ENCODE peak calls at places on chromosomes 16 and 17, in five cellular contexts. One of them, this sample, is unnamed.

GRCh38 chr17:76383645-76384221 is 676 bp upstream of the SPHK1 start:
- DNase-seq in Panc1: no peak
- DNase-seq in left lung: peak; percentile 59
- DNase-seq in NT2/D1: no peak
- DNase-seq in body of pancreas: peak; percentile 42
- DNase-seq in this sample: peak; percentile 37

GRCh38 chr16:66898207-66898606 is 17.9 kb downstream of the PDP2 start:
- DNase-seq in left lung: no peak
- DNase-seq in body of pancreas: no peak
- DNase-seq in NT2/D1: no peak
- DNase-seq in Panc1: no peak
- DNase-seq in this sample: no peak

GRCh38 chr17:68733241-68734176 is 132.3 kb upstream of the FAM20A start:
- DNase-seq in NT2/D1: peak; percentile 46
- DNase-seq in left lung: no peak
- DNase-seq in Panc1: no peak
- DNase-seq in body of pancreas: no peak
- DNase-seq in this sample: peak; percentile 30

GRCh38 chr17:68656666-68657065 is 55.5 kb upstream of the FAM20A start:
- DNase-seq in left lung: no peak
- DNase-seq in Panc1: no peak
- DNase-seq in body of pancreas: no peak
- DNase-seq in NT2/D1: no peak
- DNase-seq in this sample: no peak

GRCh38 chr17:30368896-30369720 is 9.6 kb upstream of the CPD start:
- DNase-seq in Panc1: no peak
- DNase-seq in left lung: no peak
- DNase-seq in NT2/D1: no peak
- DNase-seq in body of pancreas: peak; percentile 32
- DNase-seq in this sample: no peak

GRCh38 chr17:35242158-35242804 is 591 bp upstream of the SLFN5 start:
- DNase-seq in left lung: peak; percentile 76
- DNase-seq in NT2/D1: peak; percentile 46
- DNase-seq in Panc1: no peak
- DNase-seq in body of pancreas: peak; percentile 84
- DNase-seq in this sample: peak; percentile 85

GRCh38 chr16:14015948-14016347 is 55.2 kb upstream of the MRTFB start:
- DNase-seq in left lung: no peak
- DNase-seq in Panc1: peak; percentile 67
- DNase-seq in body of pancreas: no peak
- DNase-seq in NT2/D1: no peak
- DNase-seq in this sample: no peak

GRCh38 chr17:8935194-8935593 is 30.3 kb downstream of the PIK3R5 start:
- DNase-seq in Panc1: no peak
- DNase-seq in body of pancreas: no peak
- DNase-seq in left lung: peak; percentile 70
- DNase-seq in NT2/D1: no peak
- DNase-seq in this sample: no peak

GRCh38 chr17:40122466-40122943 is 734 bp downstream of the MSL1 start:
- DNase-seq in left lung: no peak
- DNase-seq in body of pancreas: peak; percentile 62
- DNase-seq in NT2/D1: no peak
- DNase-seq in Panc1: no peak
- DNase-seq in this sample: no peak

GRCh38 chr17:75684924-75685323 is 17.8 kb downstream of the SAP30BP start:
- DNase-seq in left lung: no peak
- DNase-seq in NT2/D1: no peak
- DNase-seq in Panc1: no peak
- DNase-seq in body of pancreas: no peak
- DNase-seq in this sample: peak; percentile 58

GRCh38 chr16:3690991-3691720 is 26.2 kb downstream of the TRAP1 start:
- DNase-seq in Panc1: no peak
- DNase-seq in left lung: no peak
- DNase-seq in body of pancreas: no peak
- DNase-seq in NT2/D1: no peak
- DNase-seq in this sample: no peak

GRCh38 chr16:11494433-11494832 is 92.3 kb downstream of the LITAF start:
- DNase-seq in body of pancreas: no peak
- DNase-seq in left lung: no peak
- DNase-seq in Panc1: no peak
- DNase-seq in NT2/D1: no peak
- DNase-seq in this sample: no peak

GRCh38 chr17:77233127-77233526 is 92.4 kb downstream of the SEC14L1 start:
- DNase-seq in body of pancreas: no peak
- DNase-seq in left lung: no peak
- DNase-seq in Panc1: no peak
- DNase-seq in NT2/D1: no peak
- DNase-seq in this sample: no peak

GRCh38 chr16:17270111-17270510 is 200.6 kb downstream of the XYLT1 start:
- DNase-seq in Panc1: no peak
- DNase-seq in left lung: no peak
- DNase-seq in body of pancreas: peak; percentile 60
- DNase-seq in NT2/D1: no peak
- DNase-seq in this sample: no peak

GRCh38 chr16:46745594-46745993 is 2.5 kb downstream of the MYLK3 start:
- DNase-seq in Panc1: no peak
- DNase-seq in left lung: no peak
- DNase-seq in NT2/D1: no peak
- DNase-seq in body of pancreas: no peak
- DNase-seq in this sample: no peak

GRCh38 chr16:81456523-81457325 is 12.1 kb downstream of the CMIP start:
- DNase-seq in NT2/D1: no peak
- DNase-seq in body of pancreas: no peak
- DNase-seq in Panc1: no peak
- DNase-seq in left lung: no peak
- DNase-seq in this sample: peak; percentile 44

GRCh38 chr17:21452377-21453143 is 76.4 kb downstream of the KCNJ12 start:
- DNase-seq in NT2/D1: no peak
- DNase-seq in left lung: peak; percentile 62
- DNase-seq in body of pancreas: peak; percentile 46
- DNase-seq in Panc1: no peak
- DNase-seq in this sample: peak; percentile 45

GRCh38 chr17:41695134-41695661 is 6.5 kb downstream of the EIF1 start:
- DNase-seq in NT2/D1: no peak
- DNase-seq in left lung: no peak
- DNase-seq in Panc1: no peak
- DNase-seq in body of pancreas: no peak
- DNase-seq in this sample: no peak

GRCh38 chr17:78745407-78746088 is 36.5 kb downstream of the CYTH1 start:
- DNase-seq in left lung: no peak
- DNase-seq in body of pancreas: peak; percentile 51
- DNase-seq in NT2/D1: peak; percentile 13
- DNase-seq in Panc1: no peak
- DNase-seq in this sample: no peak

GRCh38 chr16:56610017-56610608 is 1.7 kb downstream of the MT2A start:
- DNase-seq in left lung: peak; percentile 73
- DNase-seq in NT2/D1: no peak
- DNase-seq in Panc1: no peak
- DNase-seq in body of pancreas: no peak
- DNase-seq in this sample: peak; percentile 47

GRCh38 chr16:56607675-56608042 is 725 bp upstream of the MT2A start:
- DNase-seq in Panc1: no peak
- DNase-seq in left lung: no peak
- DNase-seq in body of pancreas: no peak
- DNase-seq in NT2/D1: no peak
- DNase-seq in this sample: no peak

GRCh38 chr16:56609463-56609921 is 1.1 kb downstream of the MT2A start:
- DNase-seq in left lung: peak; percentile 89
- DNase-seq in Panc1: no peak
- DNase-seq in NT2/D1: no peak
- DNase-seq in body of pancreas: peak; percentile 62
- DNase-seq in this sample: peak; percentile 81

GRCh38 chr16:56608043-56608875 is at the start of gene MT2A:
- DNase-seq in NT2/D1: peak; percentile 95
- DNase-seq in left lung: peak; percentile 96
- DNase-seq in Panc1: no peak
- DNase-seq in body of pancreas: peak; percentile 95
- DNase-seq in this sample: peak; percentile 97

DNA sequence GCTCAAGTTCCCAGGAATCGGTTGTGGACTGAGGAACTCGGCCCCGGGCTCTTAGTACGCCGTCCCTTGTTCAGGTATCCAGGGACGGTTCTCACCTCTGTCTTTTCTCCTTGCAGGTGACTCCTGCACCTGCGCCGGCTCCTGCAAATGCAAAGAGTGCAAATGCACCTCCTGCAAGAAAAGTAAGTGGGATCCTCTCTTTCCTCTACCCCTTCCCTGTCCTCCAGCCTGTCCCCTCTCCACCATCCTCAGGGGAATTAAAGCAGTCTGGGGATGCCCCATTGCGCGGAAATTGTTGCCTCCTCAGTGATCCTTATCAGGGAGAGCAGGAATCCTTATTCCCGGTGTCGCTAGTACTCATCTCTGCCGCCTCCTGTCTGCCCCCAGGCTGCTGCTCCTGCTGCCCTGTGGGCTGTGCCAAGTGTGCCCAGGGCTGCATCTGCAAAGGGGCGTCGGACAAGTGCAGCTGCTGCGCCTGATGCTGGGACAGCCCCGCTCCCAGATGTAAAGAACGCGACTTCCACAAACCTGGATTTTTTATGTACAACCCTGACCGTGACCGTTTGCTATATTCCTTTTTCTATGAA is 585 bp downstream of the MT2A start:
- DNase-seq in left lung: no peak
- DNase-seq in NT2/D1: no peak
- DNase-seq in body of pancreas: no peak
- DNase-seq in Panc1: no peak
- DNase-seq in this sample: no peak
- H3K4me1 ChIP-seq in left lung: peaks cover 30% of the 10 kb centered on the region
- H3K4me1 ChIP-seq in NT2/D1: peaks cover 17% of the 10 kb centered on the region
- H3K4me1 ChIP-seq in body of pancreas: peaks cover 46% of the 10 kb centered on the region
- H3K4me1 ChIP-seq in Panc1: peaks cover 65% of the 10 kb centered on the region
- H3K4me1 ChIP-seq in this sample: peaks cover 47% of the 10 kb centered on the region

GRCh38 chr17:5560361-5560988 is 23.8 kb downstream of the NLRP1 start:
- DNase-seq in body of pancreas: no peak
- DNase-seq in NT2/D1: no peak
- DNase-seq in Panc1: no peak
- DNase-seq in left lung: no peak
- DNase-seq in this sample: no peak
- H3K36me3 ChIP-seq in body of pancreas: no peaks in the 10 kb centered on the region
- H3K36me3 ChIP-seq in NT2/D1: no peaks in the 10 kb centered on the region
- H3K36me3 ChIP-seq in Panc1: no peaks in the 10 kb centered on the region
- H3K36me3 ChIP-seq in left lung: no peaks in the 10 kb centered on the region
- H3K36me3 ChIP-seq in this sample: peaks cover 30% of the 10 kb centered on the region

DNA sequence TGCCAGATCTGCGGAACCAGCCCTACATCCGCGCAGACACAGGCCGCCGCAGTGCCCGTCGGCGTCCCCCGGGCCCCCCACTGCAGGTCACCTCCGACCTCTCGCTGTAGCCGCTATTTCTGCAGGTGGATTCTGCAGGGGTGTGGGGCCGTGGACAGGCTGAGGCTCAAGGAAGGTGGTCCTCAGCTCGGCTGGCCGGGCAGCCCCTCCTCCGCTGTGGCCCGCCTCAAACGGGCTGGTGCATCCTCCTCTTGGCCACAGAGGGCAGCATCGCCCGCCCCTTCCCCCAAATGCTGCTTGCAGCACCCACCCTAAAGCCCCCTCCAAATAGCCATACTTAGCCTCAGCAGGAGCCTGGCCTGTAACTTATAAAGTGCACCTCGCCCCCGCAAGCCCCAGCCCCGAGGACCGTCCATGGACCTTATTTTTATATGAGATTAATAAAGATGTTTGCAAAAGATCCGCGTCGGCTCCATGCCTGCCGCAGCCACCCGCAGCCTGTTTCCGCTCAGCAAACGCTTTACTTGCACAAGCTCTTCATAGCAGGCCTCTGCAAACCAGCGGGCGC is 14.9 kb downstream of the SPATA32 start:
- DNase-seq in left lung: no peak
- DNase-seq in NT2/D1: no peak
- DNase-seq in body of pancreas: no peak
- DNase-seq in Panc1: no peak
- DNase-seq in this sample: no peak
- H3K4me1 ChIP-seq in left lung: peaks cover 5% of the 10 kb centered on the region
- H3K4me1 ChIP-seq in NT2/D1: peaks cover 21% of the 10 kb centered on the region
- H3K4me1 ChIP-seq in body of pancreas: peaks cover 26% of the 10 kb centered on the region
- H3K4me1 ChIP-seq in Panc1: peaks cover 10% of the 10 kb centered on the region
- H3K4me1 ChIP-seq in this sample: peaks cover 59% of the 10 kb centered on the region

GRCh38 chr17:44432254-44433157 is 43.1 kb upstream of the ITGA2B start:
- DNase-seq in body of pancreas: no peak
- DNase-seq in NT2/D1: no peak
- DNase-seq in left lung: no peak
- DNase-seq in Panc1: no peak
- DNase-seq in this sample: no peak
- H3K36me3 ChIP-seq in body of pancreas: peaks cover 5% of the 10 kb centered on the region
- H3K36me3 ChIP-seq in NT2/D1: peaks cover 60% of the 10 kb centered on the region
- H3K36me3 ChIP-seq in left lung: no peaks in the 10 kb centered on the region
- H3K36me3 ChIP-seq in Panc1: peaks cover 7% of the 10 kb centered on the region
- H3K36me3 ChIP-seq in this sample: peaks cover 88% of the 10 kb centered on the region

DNA sequence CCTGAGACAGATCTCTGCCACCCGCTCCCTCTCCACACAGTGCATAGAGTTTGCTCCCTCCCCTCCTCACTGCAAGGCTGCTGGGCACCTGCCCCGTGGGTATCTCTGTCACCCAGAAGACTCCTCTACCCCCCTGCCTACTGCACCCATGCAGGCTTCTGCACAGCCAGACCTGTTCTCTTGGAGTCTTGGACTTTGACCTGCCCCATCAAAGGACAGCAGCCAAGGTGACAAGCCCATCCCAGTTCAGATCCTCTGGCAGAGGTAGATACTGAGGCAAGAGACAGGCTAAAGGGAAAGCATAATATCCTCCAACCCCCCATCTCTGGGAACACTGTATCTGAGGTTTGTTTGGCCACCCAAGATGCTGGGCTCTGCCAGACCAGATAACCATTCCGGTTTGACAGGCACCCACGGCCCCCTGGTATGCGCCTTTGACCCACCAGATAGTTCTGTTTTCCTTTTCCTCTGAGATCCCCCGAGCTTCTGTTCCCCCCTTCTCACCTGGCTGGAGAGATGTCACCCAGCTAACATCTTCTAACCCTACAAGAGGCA is 239.6 kb downstream of the SOX9 start:
- DNase-seq in body of pancreas: no peak
- DNase-seq in NT2/D1: no peak
- DNase-seq in Panc1: no peak
- DNase-seq in left lung: no peak
- DNase-seq in this sample: no peak
- H3K4me1 ChIP-seq in body of pancreas: peaks cover 9% of the 10 kb centered on the region
- H3K4me1 ChIP-seq in NT2/D1: no peaks in the 10 kb centered on the region
- H3K4me1 ChIP-seq in Panc1: peaks cover 7% of the 10 kb centered on the region
- H3K4me1 ChIP-seq in left lung: no peaks in the 10 kb centered on the region
- H3K4me1 ChIP-seq in this sample: peaks cover 6% of the 10 kb centered on the region

DNA sequence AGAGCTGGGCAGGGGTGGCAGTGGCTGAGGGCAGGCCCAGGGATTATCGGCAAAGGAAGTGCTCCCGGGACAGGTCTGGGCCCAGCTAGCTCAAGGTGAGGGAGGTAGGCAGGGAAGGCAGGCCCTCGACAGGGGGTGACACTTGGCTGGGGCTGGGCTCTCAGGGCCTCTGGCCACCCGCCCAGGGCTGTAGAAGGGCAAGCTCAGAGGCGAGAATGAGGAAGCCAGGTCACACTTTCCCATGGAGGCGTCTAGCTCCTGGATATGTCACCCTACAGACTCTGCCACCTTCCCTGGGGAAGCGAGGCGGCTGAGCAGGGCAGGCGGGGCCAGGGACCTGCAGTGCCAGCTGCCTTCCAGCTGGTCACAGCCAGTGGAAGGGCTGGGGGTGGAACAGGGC is 19.1 kb downstream of the FAM83G start:
- DNase-seq in Panc1: no peak
- DNase-seq in NT2/D1: no peak
- DNase-seq in body of pancreas: peak; percentile 49
- DNase-seq in left lung: no peak
- DNase-seq in this sample: peak; percentile 80
- H3K36me3 ChIP-seq in Panc1: no peaks in the 10 kb centered on the region
- H3K36me3 ChIP-seq in NT2/D1: peaks cover 60% of the 10 kb centered on the region
- H3K36me3 ChIP-seq in body of pancreas: no peaks in the 10 kb centered on the region
- H3K36me3 ChIP-seq in left lung: no peaks in the 10 kb centered on the region
- H3K36me3 ChIP-seq in this sample: peaks cover 23% of the 10 kb centered on the region

This sample was measured in stomach.